ENCODE peak calls at places on chromosomes 11 and 22, in nine cellular contexts. L is foreskin fibroblast, D is uterus, Y is K562, A is astrocyte of the spinal cord, G is right atrium auricular region, Q is GM23248, J is SJSA1, F is heart left ventricle. B is an unnamed sample.

GRCh38 chr22:47842119-47842518 is 1079.7 kb downstream of the TBC1D22A start:
- DNase-seq in L (no peak), D (no peak), Y (no peak), A (no peak), G (no peak), Q (no peak), J (peak; percentile 30), F (no peak), B (no peak)

GRCh38 chr11:103673773-103674172 is 362.7 kb upstream of the DDI1 start:
- DNase-seq in L (no peak), D (no peak), Y (no peak), A (peak; percentile 34), G (no peak), Q (peak; percentile 54), J (no peak), F (no peak), B (no peak)

GRCh38 chr11:34191592-34191991 is 86.2 kb downstream of the NAT10 start:
- DNase-seq in L (no peak), D (no peak), Y (no peak), A (no peak), G (no peak), Q (peak; percentile 49), J (no peak), F (no peak), B (no peak)

GRCh38 chr11:32432565-32433248 is 2.6 kb downstream of the WT1 start:
- DNase-seq in L (no peak), D (no peak), Y (peak; percentile 61), A (no peak), G (no peak), Q (no peak), J (no peak), F (no peak), B (no peak)

GRCh38 chr11:33264926-33265325 is 7.7 kb downstream of the HIPK3 start:
- DNase-seq in L (no peak), D (no peak), Y (no peak), A (no peak), G (no peak), Q (no peak), J (no peak), F (no peak), B (no peak)

GRCh38 chr11:114779189-114779588 is 100.9 kb downstream of the NXPE2 start:
- DNase-seq in L (no peak), D (no peak), Y (no peak), A (no peak), G (no peak), Q (no peak), J (no peak), F (no peak), B (no peak)

GRCh38 chr22:47607486-47607885 is 845.0 kb downstream of the TBC1D22A start:
- DNase-seq in L (no peak), D (no peak), Y (no peak), A (no peak), G (no peak), Q (no peak), J (no peak), F (no peak), B (no peak)

GRCh38 chr11:120229451-120230424 is 10.2 kb upstream of the POU2F3 start:
- DNase-seq in L (no peak), D (no peak), Y (peak; percentile 47), A (peak; percentile 19), G (no peak), Q (peak; percentile 52), J (no peak), F (no peak), B (no peak)

GRCh38 chr22:43707650-43708049 is 104.5 kb downstream of the EFCAB6 start:
- DNase-seq in L (peak; percentile 0), D (no peak), Y (no peak), A (no peak), G (no peak), Q (peak; percentile 24), J (no peak), F (no peak), B (no peak)

DNA sequence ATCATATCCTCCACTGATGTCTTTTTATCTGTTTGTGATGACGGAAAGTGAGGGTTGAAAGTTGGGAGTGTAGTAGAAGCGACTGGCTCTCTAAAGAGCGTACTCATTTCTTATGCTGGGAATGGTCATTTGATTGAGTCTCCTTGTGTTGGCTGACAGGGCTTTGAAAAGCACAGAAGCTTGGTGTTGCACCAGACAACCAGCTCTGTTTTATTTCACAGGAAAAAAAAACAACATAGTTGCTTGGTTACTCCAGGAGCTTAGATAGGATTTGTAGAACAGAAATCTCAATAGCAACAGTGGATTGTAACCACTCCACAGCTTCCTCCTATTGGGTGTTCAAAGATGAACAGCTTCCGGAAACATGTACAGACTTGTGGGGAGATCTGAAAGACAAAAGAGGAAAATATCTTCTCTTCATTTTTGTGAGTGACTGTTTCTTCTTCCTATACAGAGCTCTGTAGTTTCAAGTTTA is 2.7 kb downstream of the RBM14 start:
- DNase-seq in L (no peak), D (no peak), Y (no peak), A (peak; percentile 74), G (no peak), Q (peak; percentile 79), J (no peak), F (no peak), B (no peak)
- H3K4me3 ChIP-seq in L (peak overlapping the region; percentile 82), D (no peak overlapping the region), Y (peak overlapping the region; percentile 94), A (peak overlapping the region; percentile 91), G (peak overlapping the region; percentile 83), Q (peak overlapping the region; percentile 89), J (peak overlapping the region; percentile 92), F (peak overlapping the region; percentile 81), B (peak overlapping the region; percentile 94)

DNA sequence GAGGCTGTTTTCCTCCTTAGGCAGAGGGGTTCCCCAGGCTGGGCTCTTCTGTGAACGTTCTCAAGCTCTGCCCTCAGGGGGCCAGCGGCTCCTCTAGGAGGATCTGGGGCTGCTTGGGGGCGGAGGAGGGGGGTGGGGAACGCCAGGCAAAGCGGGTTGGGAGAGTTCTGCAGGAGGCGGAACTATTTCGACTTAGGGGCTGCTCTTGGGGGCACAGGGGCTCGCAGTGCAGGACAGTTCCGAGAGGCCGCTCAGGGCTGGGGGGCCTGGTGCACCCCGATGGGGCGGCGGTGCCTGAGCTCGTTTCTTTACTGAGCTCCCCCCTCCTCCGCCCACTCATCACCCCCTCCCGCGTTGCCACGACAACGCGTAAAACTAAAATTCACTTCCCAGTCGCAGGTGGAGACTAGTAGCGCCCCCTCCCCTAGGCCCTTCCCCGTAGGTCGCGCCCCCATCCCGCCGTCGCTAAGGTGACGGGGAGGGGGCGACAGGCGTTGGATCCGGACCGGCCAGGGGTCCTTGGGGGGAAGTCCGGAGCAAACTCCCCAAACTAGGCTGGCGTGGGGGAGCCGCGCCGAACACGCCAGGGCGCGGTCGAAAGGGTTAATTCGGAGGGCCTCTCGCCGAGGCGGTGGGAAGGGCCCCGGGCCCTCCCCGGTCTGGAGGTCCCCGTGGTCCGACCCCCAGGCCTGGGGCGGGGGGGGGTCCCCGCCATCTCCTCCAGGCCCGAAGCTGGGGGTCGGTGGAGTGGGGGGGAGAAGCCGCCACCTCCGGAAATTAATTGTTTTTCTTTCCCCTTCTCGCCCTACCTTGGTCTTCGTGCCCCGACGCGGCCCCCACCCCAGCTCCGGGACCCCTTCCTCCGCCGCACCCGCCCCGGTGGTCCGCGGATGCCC is 856 bp downstream of the SHANK3 start:
- DNase-seq in L (no peak), D (no peak), Y (no peak), A (no peak), G (peak; percentile 28), Q (no peak), J (peak; percentile 28), F (no peak), B (no peak)
- H3K4me3 ChIP-seq in L (no peak overlapping the region), D (peak overlapping the region; percentile 29), Y (no peak overlapping the region), A (no peak overlapping the region), G (peak overlapping the region; percentile 59), Q (no peak overlapping the region), J (no peak overlapping the region), F (peak overlapping the region; percentile 74), B (peak overlapping the region; percentile 38)

DNA sequence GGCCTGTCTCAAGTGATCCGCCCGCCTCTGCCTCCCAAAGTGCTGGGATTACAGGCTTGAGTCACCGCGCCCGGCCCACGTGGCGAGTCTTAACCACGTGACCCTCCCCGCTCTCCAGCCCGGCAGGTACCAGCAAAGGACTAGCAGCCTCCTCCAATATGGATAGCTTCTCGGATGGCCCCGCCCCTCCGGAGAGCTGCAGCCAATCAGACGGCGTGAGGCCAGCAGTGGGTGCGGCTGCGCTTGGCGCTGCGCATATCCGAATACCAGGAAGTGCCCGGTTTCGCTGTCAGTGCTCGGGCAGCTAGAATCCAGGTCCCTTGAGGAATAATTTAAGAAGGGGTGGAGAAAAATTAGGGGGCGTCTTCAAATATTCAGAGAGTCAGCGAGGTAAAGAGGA is 14.7 kb upstream of the PISD start:
- DNase-seq in L (peak; percentile 94), D (peak; percentile 91), Y (no peak), A (peak; percentile 93), G (peak; percentile 95), Q (peak; percentile 94), J (peak; percentile 81), F (peak; percentile 97), B (peak; percentile 74)
- H3K4me3 ChIP-seq in L (peak overlapping the region; percentile 38), D (peak overlapping the region; percentile 45), Y (no peak overlapping the region), A (peak overlapping the region; percentile 37), G (peak overlapping the region; percentile 51), Q (peak overlapping the region; percentile 69), J (peak overlapping the region; percentile 17), F (peak overlapping the region; percentile 59), B (peak overlapping the region; percentile 42)

DNA sequence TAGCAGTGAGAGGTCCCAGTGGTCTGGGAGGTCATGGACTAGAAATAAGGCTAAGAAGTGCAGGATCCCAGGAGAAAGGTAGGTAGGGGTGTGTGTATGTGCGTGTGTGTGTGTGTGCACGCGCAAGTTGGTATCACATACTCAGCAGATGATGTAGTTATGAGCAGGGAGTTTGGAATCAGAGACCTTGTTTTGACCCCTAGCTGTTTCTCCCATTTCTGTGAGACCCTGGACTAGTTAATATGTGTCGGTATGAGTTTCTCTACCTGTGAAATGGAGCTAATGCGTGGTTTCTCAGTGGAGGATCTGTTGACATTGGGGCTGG is 1.3 kb downstream of the SERPING1 start:
- DNase-seq in L (peak; percentile 29), D (peak; percentile 42), Y (no peak), A (no peak), G (no peak), Q (peak; percentile 66), J (no peak), F (no peak), B (peak; percentile 21)
- H3K4me3 ChIP-seq in L (peak overlapping the region; percentile 43), D (peak overlapping the region; percentile 73), Y (no peak overlapping the region), A (no peak overlapping the region), G (peak overlapping the region; percentile 64), Q (peak overlapping the region; percentile 77), J (no peak overlapping the region), F (peak overlapping the region; percentile 65), B (peak overlapping the region; percentile 43)

GRCh38 chr22:37661160-37661924 is 2.8 kb downstream of the PDXP start:
- DNase-seq in L (peak; percentile 67), D (no peak), Y (peak; percentile 62), A (peak; percentile 77), G (no peak), Q (peak; percentile 85), J (peak; percentile 81), F (no peak), B (no peak)
- H3K4me3 ChIP-seq in L (no peak overlapping the region), D (no peak overlapping the region), Y (peak overlapping the region; percentile 63), A (no peak overlapping the region), G (no peak overlapping the region), Q (peak overlapping the region; percentile 5), J (no peak overlapping the region), F (no peak overlapping the region), B (no peak overlapping the region)

GRCh38 chr11:117979481-117980211 is 6.5 kb upstream of the IL10RA start:
- DNase-seq in L (no peak), D (no peak), Y (no peak), A (no peak), G (peak; percentile 57), Q (no peak), J (no peak), F (no peak), B (no peak)
- H3K4me3 ChIP-seq in L (no peak overlapping the region), D (no peak overlapping the region), Y (no peak overlapping the region), A (no peak overlapping the region), G (no peak overlapping the region), Q (no peak overlapping the region), J (no peak overlapping the region), F (no peak overlapping the region), B (no peak overlapping the region)